ENCODE peak calls at places on chromosomes 3 and 15, in six cellular contexts. P is dermis blood vessel endothelial cell; Z is left colon; O is AG09319; E is activated CD4-positive, alpha-beta T cell treated with anti-CD3 and anti-CD28 coated beads, Interleukin-2, amount 50 U/mL, for 48 hours; A is H9. Y is an unnamed sample.

GRCh38 chr3:148136816-148137215 is 560.9 kb upstream of the AGTR1 start:
- DNase-seq in Z (no peak), O (no peak), A (no peak), E (no peak), P (no peak), Y (no peak)

GRCh38 chr3:184716652-184717607 is 5.1 kb upstream of the MAGEF1 start:
- DNase-seq in A (peak), O (no peak), E (no peak), Z (no peak), P (no peak), Y (no peak)

GRCh38 chr3:156298938-156299337 is 178.6 kb downstream of the KCNAB1 start:
- DNase-seq in A (no peak), P (no peak), O (no peak), Z (peak), E (no peak), Y (peak)

GRCh38 chr3:12458901-12459300 is 25.4 kb upstream of the TSEN2 start:
- DNase-seq in O (no peak), E (no peak), P (no peak), Z (peak), A (peak), Y (no peak)

GRCh38 chr15:60350121-60350520 is 47.7 kb downstream of the ANXA2 start:
- DNase-seq in P (no peak), O (no peak), A (no peak), E (no peak), Z (no peak), Y (no peak)

GRCh38 chr3:24494616-24495333 is at the start of gene THRB:
- DNase-seq in P (peak), Z (peak), E (no peak), A (peak), O (no peak), Y (peak)

GRCh38 chr15:38562278-38562677 is 2.3 kb downstream of the RASGRP1 start:
- DNase-seq in P (no peak), E (no peak), O (no peak), Z (no peak), A (peak), Y (no peak)

GRCh38 chr15:101328001-101328400 is 33.0 kb upstream of the SNRPA1 start:
- DNase-seq in Z (no peak), A (no peak), P (no peak), O (no peak), E (no peak), Y (no peak)

GRCh38 chr15:39478996-39479395 is 101.9 kb upstream of the THBS1 start:
- DNase-seq in O (no peak), E (no peak), Z (no peak), A (no peak), P (no peak), Y (no peak)

GRCh38 chr3:43996379-43997301 is 245.0 kb upstream of the TOPAZ1 start:
- DNase-seq in A (peak), P (peak), O (no peak), E (peak), Z (peak), Y (no peak)

GRCh38 chr15:31387483-31388118 is 61.0 kb downstream of the KLF13 start:
- DNase-seq in Z (no peak), O (no peak), E (no peak), A (no peak), P (no peak), Y (no peak)

GRCh38 chr3:161217496-161217895 is 3.6 kb upstream of the NMD3 start:
- DNase-seq in Z (no peak), E (no peak), P (no peak), A (no peak), O (no peak), Y (no peak)

GRCh38 chr3:12566976-12567375 is 10.1 kb downstream of the MKRN2 start:
- DNase-seq in O (no peak), E (no peak), Z (no peak), A (no peak), P (peak), Y (no peak)

GRCh38 chr3:151234825-151235224 is 31.8 kb upstream of the GPR171 start:
- DNase-seq in O (no peak), Z (no peak), E (no peak), P (no peak), A (no peak), Y (no peak)

GRCh38 chr3:100401674-100402036 is 316 bp downstream of the LNP1 start:
- DNase-seq in O (no peak), E (peak), P (peak), Z (peak), A (no peak), Y (peak)

GRCh38 chr15:96002890-96003859 is 327.3 kb upstream of the NR2F2 start:
- DNase-seq in O (no peak), Z (no peak), E (no peak), A (no peak), P (no peak), Y (no peak)

GRCh38 chr3:87855626-87856025 is 203.2 kb downstream of the CGGBP1 start:
- DNase-seq in O (no peak), Z (no peak), P (no peak), A (no peak), E (no peak), Y (no peak)

GRCh38 chr3:13065727-13066126 is 7.5 kb downstream of the IQSEC1 start:
- DNase-seq in P (no peak), A (no peak), Z (no peak), E (no peak), O (no peak), Y (no peak)

GRCh38 chr15:92393287-92393993 is at the start of gene ST8SIA2:
- DNase-seq in Z (peak), P (peak), A (peak), O (no peak), E (peak), Y (peak)